ENCODE peak calls at places on chromosomes 7 and 10, in six cellular contexts. One of them, this sample, is unnamed.

GRCh38 chr10:87092861-87093460 is 1.7 kb downstream of the GLUD1 start:
- DNase-seq in bronchial epithelial cell: peak
- DNase-seq in cardiac muscle cell: peak
- DNase-seq in GM12865: peak
- DNase-seq in heart right ventricle: no peak
- DNase-seq in mucosa of descending colon: no peak
- DNase-seq in this sample: peak

GRCh38 chr10:100477970-100478369 is 15.2 kb downstream of the WNT8B start:
- DNase-seq in bronchial epithelial cell: no peak
- DNase-seq in cardiac muscle cell: no peak
- DNase-seq in GM12865: no peak
- DNase-seq in heart right ventricle: no peak
- DNase-seq in mucosa of descending colon: no peak
- DNase-seq in this sample: no peak

GRCh38 chr10:105973252-105973877 is 1191.1 kb downstream of the SORCS1 start:
- DNase-seq in bronchial epithelial cell: no peak
- DNase-seq in cardiac muscle cell: peak
- DNase-seq in GM12865: no peak
- DNase-seq in heart right ventricle: no peak
- DNase-seq in mucosa of descending colon: no peak
- DNase-seq in this sample: no peak

GRCh38 chr10:98910048-98910447 is 325.6 kb downstream of the HPSE2 start:
- DNase-seq in bronchial epithelial cell: no peak
- DNase-seq in cardiac muscle cell: peak
- DNase-seq in GM12865: no peak
- DNase-seq in heart right ventricle: no peak
- DNase-seq in mucosa of descending colon: no peak
- DNase-seq in this sample: no peak

GRCh38 chr10:106615081-106615480 is 549.4 kb downstream of the SORCS1 start:
- DNase-seq in bronchial epithelial cell: no peak
- DNase-seq in cardiac muscle cell: peak
- DNase-seq in GM12865: no peak
- DNase-seq in heart right ventricle: peak
- DNase-seq in mucosa of descending colon: no peak
- DNase-seq in this sample: no peak

GRCh38 chr10:99551158-99551557 is 18.4 kb downstream of the NKX2-3 start:
- DNase-seq in bronchial epithelial cell: peak
- DNase-seq in cardiac muscle cell: peak
- DNase-seq in GM12865: peak
- DNase-seq in heart right ventricle: no peak
- DNase-seq in mucosa of descending colon: peak
- DNase-seq in this sample: peak

GRCh38 chr7:50824882-50825281 is 42.2 kb upstream of the GRB10 start:
- DNase-seq in bronchial epithelial cell: peak
- DNase-seq in cardiac muscle cell: no peak
- DNase-seq in GM12865: no peak
- DNase-seq in heart right ventricle: no peak
- DNase-seq in mucosa of descending colon: no peak
- DNase-seq in this sample: no peak

GRCh38 chr7:64691831-64692230 is 25.9 kb downstream of the ZNF107 start:
- DNase-seq in bronchial epithelial cell: no peak
- DNase-seq in cardiac muscle cell: no peak
- DNase-seq in GM12865: no peak
- DNase-seq in heart right ventricle: no peak
- DNase-seq in mucosa of descending colon: no peak
- DNase-seq in this sample: no peak

GRCh38 chr7:129362528-129362927 is 71.7 kb upstream of the STRIP2 start:
- DNase-seq in bronchial epithelial cell: no peak
- DNase-seq in cardiac muscle cell: no peak
- DNase-seq in GM12865: no peak
- DNase-seq in heart right ventricle: no peak
- DNase-seq in mucosa of descending colon: no peak
- DNase-seq in this sample: no peak

GRCh38 chr7:129367349-129367699 is 66.9 kb upstream of the STRIP2 start:
- DNase-seq in bronchial epithelial cell: no peak
- DNase-seq in cardiac muscle cell: no peak
- DNase-seq in GM12865: no peak
- DNase-seq in heart right ventricle: no peak
- DNase-seq in mucosa of descending colon: no peak
- DNase-seq in this sample: no peak

GRCh38 chr7:129370812-129371211 is 63.4 kb upstream of the STRIP2 start:
- DNase-seq in bronchial epithelial cell: no peak
- DNase-seq in cardiac muscle cell: peak
- DNase-seq in GM12865: peak
- DNase-seq in heart right ventricle: no peak
- DNase-seq in mucosa of descending colon: no peak
- DNase-seq in this sample: no peak

GRCh38 chr7:129368389-129368986 is 65.7 kb upstream of the STRIP2 start:
- DNase-seq in bronchial epithelial cell: no peak
- DNase-seq in cardiac muscle cell: no peak
- DNase-seq in GM12865: peak
- DNase-seq in heart right ventricle: no peak
- DNase-seq in mucosa of descending colon: no peak
- DNase-seq in this sample: no peak

DNA sequence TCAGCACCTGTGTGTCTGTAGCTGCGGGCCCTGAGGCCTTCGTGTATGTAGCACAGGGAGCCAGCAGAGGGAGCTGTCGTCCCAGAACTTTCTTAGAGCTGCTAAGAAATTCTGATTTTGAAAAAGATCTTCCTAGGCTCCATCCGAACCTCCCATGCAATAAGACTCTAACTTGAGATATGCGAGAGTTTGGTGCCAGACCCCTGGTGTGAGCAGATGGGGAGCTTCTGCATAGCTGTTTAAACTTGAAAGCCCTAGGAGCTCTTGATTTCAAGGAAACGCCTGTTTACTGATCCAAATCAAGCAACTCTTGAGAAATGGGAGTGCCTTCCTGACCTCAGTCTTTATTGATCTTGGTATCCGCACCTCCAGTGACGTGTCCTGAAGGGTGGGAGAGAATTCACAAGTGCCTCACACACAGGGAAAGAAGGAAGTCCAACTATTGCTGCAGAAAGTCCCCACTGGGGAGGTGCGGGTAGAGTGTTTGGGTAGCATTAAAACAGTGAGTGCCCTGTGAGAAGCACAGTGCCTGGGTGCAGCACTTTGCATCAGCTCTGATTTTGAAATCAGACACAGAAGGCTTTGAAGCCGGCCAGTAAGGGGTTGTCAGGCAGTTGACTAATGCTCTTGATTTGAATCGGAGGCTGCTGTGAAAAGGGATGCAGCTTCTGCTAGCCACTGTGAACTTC is 66.4 kb upstream of the STRIP2 start:
- DNase-seq in bronchial epithelial cell: peak
- DNase-seq in cardiac muscle cell: peak
- DNase-seq in GM12865: peak
- DNase-seq in heart right ventricle: peak
- DNase-seq in mucosa of descending colon: peak
- DNase-seq in this sample: peak
- H3K4me3 ChIP-seq in bronchial epithelial cell: peak
- H3K4me3 ChIP-seq in cardiac muscle cell: no peak
- H3K4me3 ChIP-seq in GM12865: peak
- H3K4me3 ChIP-seq in heart right ventricle: no peak
- H3K4me3 ChIP-seq in mucosa of descending colon: peak
- H3K4me3 ChIP-seq in this sample: no peak

GRCh38 chr10:17349717-17350116 is 104.7 kb downstream of the ST8SIA6 start:
- DNase-seq in bronchial epithelial cell: peak
- DNase-seq in cardiac muscle cell: no peak
- DNase-seq in GM12865: no peak
- DNase-seq in heart right ventricle: no peak
- DNase-seq in mucosa of descending colon: no peak
- DNase-seq in this sample: no peak

GRCh38 chr10:17344206-17344605 is 110.2 kb downstream of the ST8SIA6 start:
- DNase-seq in bronchial epithelial cell: no peak
- DNase-seq in cardiac muscle cell: peak
- DNase-seq in GM12865: no peak
- DNase-seq in heart right ventricle: no peak
- DNase-seq in mucosa of descending colon: no peak
- DNase-seq in this sample: no peak

GRCh38 chr10:17349009-17349349 is 105.4 kb downstream of the ST8SIA6 start:
- DNase-seq in bronchial epithelial cell: no peak
- DNase-seq in cardiac muscle cell: no peak
- DNase-seq in GM12865: no peak
- DNase-seq in heart right ventricle: no peak
- DNase-seq in mucosa of descending colon: no peak
- DNase-seq in this sample: no peak

GRCh38 chr10:17351506-17351905 is 102.9 kb downstream of the ST8SIA6 start:
- DNase-seq in bronchial epithelial cell: no peak
- DNase-seq in cardiac muscle cell: no peak
- DNase-seq in GM12865: no peak
- DNase-seq in heart right ventricle: no peak
- DNase-seq in mucosa of descending colon: no peak
- DNase-seq in this sample: no peak

GRCh38 chr10:17348111-17349008 is 106.0 kb downstream of the ST8SIA6 start:
- DNase-seq in bronchial epithelial cell: peak
- DNase-seq in cardiac muscle cell: peak
- DNase-seq in GM12865: no peak
- DNase-seq in heart right ventricle: peak
- DNase-seq in mucosa of descending colon: peak
- DNase-seq in this sample: no peak
- H3K4me3 ChIP-seq in bronchial epithelial cell: no peak
- H3K4me3 ChIP-seq in cardiac muscle cell: no peak
- H3K4me3 ChIP-seq in GM12865: no peak
- H3K4me3 ChIP-seq in heart right ventricle: no peak
- H3K4me3 ChIP-seq in mucosa of descending colon: no peak
- H3K4me3 ChIP-seq in this sample: no peak

GRCh38 chr7:14552060-14552459 is 350.5 kb downstream of the DGKB start:
- DNase-seq in bronchial epithelial cell: no peak
- DNase-seq in cardiac muscle cell: no peak
- DNase-seq in GM12865: no peak
- DNase-seq in heart right ventricle: no peak
- DNase-seq in mucosa of descending colon: no peak
- DNase-seq in this sample: no peak
- H3K4me3 ChIP-seq in bronchial epithelial cell: no peak
- H3K4me3 ChIP-seq in cardiac muscle cell: no peak
- H3K4me3 ChIP-seq in GM12865: no peak
- H3K4me3 ChIP-seq in heart right ventricle: no peak
- H3K4me3 ChIP-seq in mucosa of descending colon: no peak
- H3K4me3 ChIP-seq in this sample: no peak

GRCh38 chr10:61905446-61905725 is 3.9 kb downstream of the ARID5B start:
- DNase-seq in bronchial epithelial cell: no peak
- DNase-seq in cardiac muscle cell: no peak
- DNase-seq in GM12865: no peak
- DNase-seq in heart right ventricle: no peak
- DNase-seq in mucosa of descending colon: no peak
- DNase-seq in this sample: no peak

GRCh38 chr10:61903184-61903990 is 1.9 kb downstream of the ARID5B start:
- DNase-seq in bronchial epithelial cell: peak
- DNase-seq in cardiac muscle cell: peak
- DNase-seq in GM12865: peak
- DNase-seq in heart right ventricle: peak
- DNase-seq in mucosa of descending colon: peak
- DNase-seq in this sample: peak

GRCh38 chr10:61903991-61904350 is 2.5 kb downstream of the ARID5B start:
- DNase-seq in bronchial epithelial cell: peak
- DNase-seq in cardiac muscle cell: no peak
- DNase-seq in GM12865: no peak
- DNase-seq in heart right ventricle: no peak
- DNase-seq in mucosa of descending colon: no peak
- DNase-seq in this sample: no peak

GRCh38 chr10:61905837-61906236 is 4.3 kb downstream of the ARID5B start:
- DNase-seq in bronchial epithelial cell: no peak
- DNase-seq in cardiac muscle cell: no peak
- DNase-seq in GM12865: no peak
- DNase-seq in heart right ventricle: no peak
- DNase-seq in mucosa of descending colon: no peak
- DNase-seq in this sample: no peak

GRCh38 chr10:61904711-61905445 is 3.4 kb downstream of the ARID5B start:
- DNase-seq in bronchial epithelial cell: peak
- DNase-seq in cardiac muscle cell: peak
- DNase-seq in GM12865: peak
- DNase-seq in heart right ventricle: no peak
- DNase-seq in mucosa of descending colon: no peak
- DNase-seq in this sample: peak
- H3K4me3 ChIP-seq in bronchial epithelial cell: peak
- H3K4me3 ChIP-seq in cardiac muscle cell: no peak
- H3K4me3 ChIP-seq in GM12865: peak
- H3K4me3 ChIP-seq in heart right ventricle: no peak
- H3K4me3 ChIP-seq in mucosa of descending colon: no peak
- H3K4me3 ChIP-seq in this sample: peak

This sample was measured in Jurkat, Clone E6-1.